ENCODE peak calls at places on chromosomes 16 and 17, in six cellular contexts. D is Calu3; A is lung; I is stimulated activated CD4-positive, alpha-beta T cell treated with anti-CD3 and anti-CD28 coated beads, Interleukin-1b, Interleukin-23, amount 100 ng/mL, for 4 hours; O is NCI-H510A treated with DMSO at 0.1 percent for 48 hours; H is H1. P is an unnamed sample.
A peak's percentile ranks its signal among the peaks of the same experiment; 100 is the strongest.

GRCh38 chr16:15723808-15724207 is 73.8 kb downstream of the NDE1 start:
- DNase-seq in A (no peak), D (no peak), H (no peak), O (no peak), I (no peak), P (no peak)

GRCh38 chr17:27280527-27280926 is 13.4 kb upstream of the WSB1 start:
- DNase-seq in I (no peak), H (no peak), A (no peak), O (no peak), D (no peak), P (no peak)

GRCh38 chr16:21277045-21277926 is 804 bp downstream of the CRYM start:
- DNase-seq in A (no peak), H (no peak), O (no peak), I (no peak), D (no peak), P (no peak)

GRCh38 chr17:22305356-22306071 is 613.2 kb downstream of the KCNJ18 start:
- DNase-seq in D (no peak), A (no peak), H (no peak), I (no peak), O (no peak), P (no peak)

GRCh38 chr16:23302045-23302956 is at the start of gene SCNN1B:
- DNase-seq in I (no peak), A (peak; percentile 62), H (no peak), O (peak; percentile 19), D (peak; percentile 21), P (no peak)

GRCh38 chr17:69492410-69493071 is 78.0 kb downstream of the MAP2K6 start:
- DNase-seq in I (no peak), A (no peak), H (peak; percentile 44), O (no peak), D (no peak), P (no peak)

GRCh38 chr16:69773255-69773947 is 11.3 kb downstream of the WWP2 start:
- DNase-seq in H (no peak), O (no peak), I (no peak), A (no peak), D (no peak), P (no peak)

GRCh38 chr17:8189041-8189710 is 804 bp downstream of the BORCS6 start:
- DNase-seq in H (no peak), I (no peak), D (no peak), A (no peak), O (no peak), P (no peak)

GRCh38 chr17:2177235-2177811 is 122.4 kb downstream of the HIC1 start:
- DNase-seq in D (no peak), O (peak; percentile 45), I (no peak), H (no peak), A (no peak), P (no peak)